ENCODE peak calls at places on chromosome 18, in five cellular contexts. U, S, G, H and L are unnamed samples.

GRCh38 chr18:36697905-36698304 is 130.9 kb downstream of the TPGS2 start:
- DNase-seq in U (no peak), S (no peak), G (no peak), H (no peak), L (no peak)

GRCh38 chr18:71237636-71238035 is 948.8 kb downstream of the SOCS6 start:
- DNase-seq in U (no peak), S (no peak), G (no peak), H (no peak), L (no peak)

GRCh38 chr18:5518899-5519371 is 24.9 kb downstream of the EPB41L3 start:
- DNase-seq in U (no peak), S (no peak), G (no peak), H (no peak), L (no peak)

GRCh38 chr18:36496022-36496421 is 198.5 kb downstream of the FHOD3 start:
- DNase-seq in U (no peak), S (no peak), G (no peak), H (no peak), L (no peak)

GRCh38 chr18:78935406-78935805 is 44.2 kb upstream of the SALL3 start:
- DNase-seq in U (no peak), S (no peak), G (no peak), H (no peak), L (no peak)

GRCh38 chr18:4453712-4454547 is 1.2 kb downstream of the DLGAP1 start:
- DNase-seq in U (no peak), S (no peak), G (peak), H (no peak), L (no peak)

GRCh38 chr18:45168883-45169585 is 446.2 kb upstream of the SLC14A2 start:
- DNase-seq in U (no peak), S (no peak), G (no peak), H (no peak), L (no peak)

GRCh38 chr18:74092922-74093321 is 54.7 kb downstream of the FBXO15 start:
- DNase-seq in U (no peak), S (no peak), G (no peak), H (no peak), L (no peak)

GRCh38 chr18:34821669-34822210 is 111.6 kb downstream of the DTNA start:
- DNase-seq in U (no peak), S (no peak), G (no peak), H (peak), L (no peak)

GRCh38 chr18:37501136-37501535 is 64.5 kb downstream of the CELF4 start:
- DNase-seq in U (no peak), S (no peak), G (no peak), H (no peak), L (no peak)

GRCh38 chr18:9366126-9366714 is 31.6 kb downstream of the TWSG1 start:
- DNase-seq in U (no peak), S (no peak), G (peak), H (no peak), L (peak)

DNA sequence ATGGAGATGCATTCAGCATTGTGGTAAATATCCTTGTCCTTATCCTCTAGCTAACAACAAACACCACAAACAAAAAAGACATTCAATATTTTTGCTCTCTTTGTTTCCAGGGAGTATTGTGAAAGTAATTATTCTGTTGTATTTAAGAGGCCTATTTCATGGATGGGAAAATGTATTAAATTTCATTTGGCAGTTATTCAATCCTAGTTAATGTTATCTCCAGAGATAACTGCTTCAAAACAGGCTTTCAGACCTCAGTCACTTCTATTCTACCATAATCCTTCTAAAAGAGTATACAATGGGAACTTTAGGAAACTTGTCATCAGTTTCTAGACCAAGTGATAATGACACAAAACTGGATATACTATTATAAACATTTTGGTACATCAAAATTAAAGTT is 280.5 kb upstream of the CCDC68 start:
- DNase-seq in U (no peak), S (no peak), G (no peak), H (no peak), L (no peak)
- TF ChIP-seq ESRRA in U (no peak), S (no peak), G (no peak), H (no peak), L (no peak)

GRCh38 chr18:49725809-49726514 is 87.4 kb downstream of the ACAA2 start:
- DNase-seq in U (peak), S (no peak), G (peak), H (peak), L (peak)
- TF ChIP-seq ESRRA in U (no peak), S (no peak), G (no peak), H (no peak), L (no peak)

DNA sequence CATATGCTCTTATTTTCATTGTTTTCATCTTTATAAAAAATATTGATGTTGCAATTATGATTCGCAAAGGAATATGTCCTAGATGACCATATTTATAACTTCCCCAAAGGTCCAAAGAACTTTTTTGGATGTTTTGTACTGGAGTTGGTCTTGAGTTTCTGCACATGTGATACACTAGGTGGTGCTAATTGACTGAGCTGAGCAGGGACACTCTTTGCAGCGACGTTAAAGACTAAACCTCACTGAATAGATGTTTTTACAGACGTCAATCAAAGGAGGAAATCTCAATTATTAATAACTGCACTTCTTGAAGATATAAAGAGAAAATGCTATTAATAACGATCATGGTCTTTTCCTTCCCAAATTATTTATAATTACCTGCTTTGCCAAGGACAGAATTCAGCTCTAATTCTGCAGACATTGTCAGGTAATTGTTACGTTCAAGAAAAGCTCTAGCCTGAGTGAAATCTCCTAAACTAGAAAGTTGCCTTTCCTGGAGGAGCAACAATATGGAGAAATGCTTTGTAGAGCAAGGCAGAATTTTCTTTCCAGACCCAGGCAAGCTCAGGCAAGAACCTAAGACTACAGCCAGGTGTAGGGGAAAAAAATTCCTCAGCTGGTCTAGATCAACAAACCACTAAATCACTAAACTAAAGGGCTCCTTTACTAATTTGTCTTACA is 119.3 kb upstream of the RBBP8 start:
- DNase-seq in U (peak), S (no peak), G (no peak), H (peak), L (peak)
- TF ChIP-seq ESRRA in U (no peak), S (no peak), G (no peak), H (no peak), L (no peak)

GRCh38 chr18:58230438-58231179 is 186.6 kb downstream of the NEDD4L start:
- DNase-seq in U (no peak), S (no peak), G (no peak), H (no peak), L (no peak)
- TF ChIP-seq ESRRA in U (no peak), S (no peak), G (no peak), H (no peak), L (no peak)

GRCh38 chr18:10504723-10505122 is 21.1 kb upstream of the NAPG start:
- DNase-seq in U (no peak), S (no peak), G (no peak), H (no peak), L (no peak)

GRCh38 chr18:10497350-10497749 is 28.5 kb upstream of the NAPG start:
- DNase-seq in U (no peak), S (no peak), G (no peak), H (no peak), L (no peak)

GRCh38 chr18:10495936-10496335 is 29.9 kb upstream of the NAPG start:
- DNase-seq in U (no peak), S (no peak), G (no peak), H (no peak), L (no peak)

GRCh38 chr18:10500038-10500437 is 25.8 kb upstream of the NAPG start:
- DNase-seq in U (no peak), S (no peak), G (no peak), H (no peak), L (no peak)

DNA sequence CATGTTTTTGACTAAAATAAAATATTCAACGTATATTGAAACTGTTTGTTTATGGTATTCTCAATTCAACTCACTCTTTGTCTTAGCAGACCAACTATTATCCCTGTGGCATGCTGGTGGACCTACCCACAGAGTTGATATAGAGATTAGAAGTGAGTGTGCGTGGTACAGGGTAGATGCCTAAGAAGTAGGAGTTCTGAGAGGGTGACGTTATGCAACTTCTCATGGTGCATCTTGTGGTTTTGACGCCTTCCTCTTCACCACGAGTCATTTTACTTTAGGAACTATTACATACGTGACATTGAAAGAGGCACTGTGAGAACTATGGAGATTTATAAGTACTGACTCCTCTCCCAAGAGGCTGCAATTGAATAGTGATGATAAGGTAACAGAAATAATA is 26.6 kb upstream of the NAPG start:
- DNase-seq in U (no peak), S (no peak), G (no peak), H (no peak), L (no peak)
- TF ChIP-seq ESRRA in U (no peak), S (no peak), G (no peak), H (no peak), L (no peak)

GRCh38 chr18:61639886-61640285 is 252.9 kb downstream of the RNF152 start:
- DNase-seq in U (no peak), S (no peak), G (no peak), H (no peak), L (no peak)

GRCh38 chr18:61637905-61638304 is 254.9 kb downstream of the RNF152 start:
- DNase-seq in U (no peak), S (no peak), G (peak), H (no peak), L (no peak)

GRCh38 chr18:61637319-61637718 is 255.5 kb downstream of the RNF152 start:
- DNase-seq in U (no peak), S (no peak), G (peak), H (no peak), L (no peak)

GRCh38 chr18:61635901-61636528 is 256.8 kb downstream of the RNF152 start:
- DNase-seq in U (peak), S (no peak), G (peak), H (peak), L (no peak)
- TF ChIP-seq ESRRA in U (no peak), S (no peak), G (no peak), H (no peak), L (no peak)